ENCODE peak calls at places on chromosomes 12 and 14, in six cellular contexts. L is ascending aorta; C is GM23248; O is tibial nerve; X is adrenal gland; A is activated CD4-positive, alpha-beta T cell treated with anti-CD3 and anti-CD28 coated beads, Interleukin-2, amount 50 U/mL, for 4 hours. M is an unnamed sample.

GRCh38 chr12:87200289-87200979 is 828.8 kb downstream of the C12orf50 start:
- DNase-seq in L (no peak), C (no peak), O (no peak), X (no peak), A (no peak), M (no peak)

GRCh38 chr14:39467889-39468524 is 35.8 kb upstream of the FBXO33 start:
- DNase-seq in L (no peak), C (peak), O (no peak), X (no peak), A (no peak), M (no peak)

GRCh38 chr12:132018193-132018916 is 68.6 kb downstream of the EP400 start:
- DNase-seq in L (no peak), C (peak), O (no peak), X (no peak), A (no peak), M (no peak)

GRCh38 chr12:122834229-122834920 is 882 bp upstream of the HIP1R start:
- DNase-seq in L (no peak), C (peak), O (no peak), X (peak), A (no peak), M (peak)

GRCh38 chr14:87102979-87103378 is 890.0 kb downstream of the GALC start:
- DNase-seq in L (no peak), C (no peak), O (no peak), X (no peak), A (no peak), M (no peak)

GRCh38 chr12:89889051-89889450 is 180.4 kb upstream of the ATP2B1 start:
- DNase-seq in L (no peak), C (peak), O (no peak), X (no peak), A (no peak), M (no peak)

GRCh38 chr14:67526181-67526580 is 6.9 kb upstream of the PLEKHH1 start:
- DNase-seq in L (no peak), C (no peak), O (no peak), X (no peak), A (no peak), M (no peak)

GRCh38 chr12:121918679-121919038 is 267 bp downstream of the CFAP251 start:
- DNase-seq in L (no peak), C (no peak), O (no peak), X (no peak), A (no peak), M (no peak)

GRCh38 chr12:6914246-6914947 is at the start of gene ENO2:
- DNase-seq in L (peak), C (peak), O (peak), X (peak), A (peak), M (peak)

GRCh38 chr14:103735022-103735421 is 19.4 kb downstream of the ZFYVE21 start:
- DNase-seq in L (no peak), C (no peak), O (no peak), X (no peak), A (no peak), M (peak)

GRCh38 chr12:51874013-51874412 is 13.9 kb upstream of the ANKRD33 start:
- DNase-seq in L (no peak), C (no peak), O (no peak), X (no peak), A (no peak), M (no peak)